ENCODE peak calls at places on chromosomes 6 and 20, in five cellular contexts. P is mucosa of descending colon, C is Panc1, M is psoas muscle, S is heart left ventricle. T is an unnamed sample. For H3K4me1, the result is how much of the 10 kb centered on the place peaks cover.

GRCh38 chr6:71446084-71446869 is 157.7 kb downstream of the OGFRL1 start:
- ATAC-seq in P (no peak), C (peak), M (no peak), S (peak), T (no peak)

GRCh38 chr6:160167547-160168391 is 46.2 kb downstream of the SLC22A1 start:
- ATAC-seq in P (peak), C (peak), M (no peak), S (no peak), T (no peak)

GRCh38 chr6:163741743-163742363 is 327.3 kb downstream of the QKI start:
- ATAC-seq in P (no peak), C (no peak), M (no peak), S (no peak), T (no peak)

GRCh38 chr6:75201901-75202672 is 3.8 kb downstream of the COL12A1 start:
- ATAC-seq in P (peak), C (peak), M (no peak), S (peak), T (peak)

GRCh38 chr20:57622201-57622570 is 2.0 kb upstream of the ZBP1 start:
- ATAC-seq in P (no peak), C (no peak), M (no peak), S (no peak), T (no peak)

GRCh38 chr20:38987777-38988176 is 25.6 kb downstream of the DHX35 start:
- ATAC-seq in P (no peak), C (no peak), M (no peak), S (no peak), T (no peak)

GRCh38 chr6:73252703-73253102 is 10.3 kb downstream of the KHDC1 start:
- ATAC-seq in P (no peak), C (no peak), M (no peak), S (no peak), T (no peak)

GRCh38 chr6:28923318-28924102 is at the start of gene TRIM27:
- ATAC-seq in P (peak), C (peak), M (peak), S (peak), T (peak)

GRCh38 chr6:137089305-137089704 is 44.5 kb upstream of the IL20RA start:
- ATAC-seq in P (no peak), C (no peak), M (no peak), S (no peak), T (no peak)

GRCh38 chr6:95587989-95588388 is 10.7 kb downstream of the MANEA start:
- ATAC-seq in P (no peak), C (no peak), M (no peak), S (no peak), T (no peak)

GRCh38 chr20:49775229-49775693 is 37.4 kb upstream of the SLC9A8 start:
- ATAC-seq in P (peak), C (peak), M (peak), S (peak), T (peak)

GRCh38 chr6:131257104-131257503 is 121.8 kb downstream of the AKAP7 start:
- ATAC-seq in P (peak), C (no peak), M (no peak), S (no peak), T (no peak)

GRCh38 chr6:79544939-79545450 is 7.8 kb upstream of the LCA5 start:
- ATAC-seq in P (peak), C (peak), M (peak), S (peak), T (peak)

GRCh38 chr6:140061422-140062041 is 687.1 kb upstream of the CITED2 start:
- ATAC-seq in P (no peak), C (no peak), M (no peak), S (no peak), T (no peak)

GRCh38 chr6:118709859-118710350 is 58.5 kb upstream of the CEP85L start:
- ATAC-seq in P (peak), C (no peak), M (peak), S (peak), T (no peak)

GRCh38 chr6:52243282-52243893 is 912 bp downstream of the IL17F start:
- ATAC-seq in P (peak), C (no peak), M (no peak), S (no peak), T (no peak)

GRCh38 chr6:89797317-89797716 is 22.3 kb downstream of the MDN1 start:
- ATAC-seq in P (no peak), C (no peak), M (peak), S (peak), T (no peak)

GRCh38 chr6:26550250-26550993 is 12.3 kb downstream of the HMGN4 start:
- ATAC-seq in P (peak), C (peak), M (peak), S (peak), T (peak)

GRCh38 chr6:20166226-20166625 is 46.0 kb downstream of the MBOAT1 start:
- ATAC-seq in P (no peak), C (no peak), M (no peak), S (no peak), T (no peak)

GRCh38 chr20:38601216-38602184 is at the start of gene ARHGAP40:
- ATAC-seq in P (peak), C (peak), M (no peak), S (no peak), T (no peak)

GRCh38 chr6:149405823-149406765 is 6.0 kb downstream of the SUMO4 start:
- ATAC-seq in P (peak), C (no peak), M (no peak), S (no peak), T (peak)

GRCh38 chr6:70651326-70651905 is 16.3 kb upstream of the SMAP1 start:
- ATAC-seq in P (peak), C (no peak), M (no peak), S (no peak), T (no peak)

GRCh38 chr20:59825944-59826759 is 107.3 kb downstream of the SYCP2 start:
- ATAC-seq in P (peak), C (peak), M (peak), S (peak), T (no peak)

GRCh38 chr6:43481075-43481474 is 3.7 kb downstream of the TJAP1 start:
- ATAC-seq in P (no peak), C (no peak), M (peak), S (no peak), T (no peak)

GRCh38 chr20:61480158-61480825 is 228.2 kb downstream of the CDH4 start:
- ATAC-seq in P (no peak), C (no peak), M (no peak), S (no peak), T (no peak)

GRCh38 chr20:50224553-50225255 is 34.1 kb downstream of the CEBPB start:
- ATAC-seq in P (peak), C (no peak), M (peak), S (peak), T (peak)

GRCh38 chr6:78578430-78578829 is 288.9 kb upstream of the IRAK1BP1 start:
- ATAC-seq in P (no peak), C (no peak), M (no peak), S (no peak), T (no peak)

GRCh38 chr6:140379919-140380318 is 1005.5 kb upstream of the CITED2 start:
- ATAC-seq in P (no peak), C (no peak), M (no peak), S (no peak), T (no peak)

GRCh38 chr6:81894286-81894685 is 141.8 kb upstream of the TENT5A start:
- ATAC-seq in P (no peak), C (no peak), M (peak), S (peak), T (peak)

GRCh38 chr6:163460307-163460782 is 45.8 kb downstream of the QKI start:
- ATAC-seq in P (peak), C (peak), M (peak), S (peak), T (no peak)

GRCh38 chr6:24004062-24004461 is 122.0 kb upstream of the NRSN1 start:
- ATAC-seq in P (no peak), C (no peak), M (peak), S (peak), T (no peak)

GRCh38 chr6:159305159-159305558 is 136.0 kb downstream of the FNDC1 start:
- ATAC-seq in P (no peak), C (no peak), M (no peak), S (no peak), T (no peak)

GRCh38 chr6:111418971-111419693 is 63.9 kb downstream of the REV3L start:
- ATAC-seq in P (no peak), C (peak), M (no peak), S (no peak), T (no peak)

GRCh38 chr6:132730560-132730959 is 16.7 kb upstream of the VNN1 start:
- ATAC-seq in P (peak), C (no peak), M (no peak), S (no peak), T (no peak)

GRCh38 chr6:132726608-132726975 is 12.7 kb upstream of the VNN1 start:
- ATAC-seq in P (no peak), C (no peak), M (no peak), S (no peak), T (no peak)

GRCh38 chr6:132725947-132726607 is 12.2 kb upstream of the VNN1 start:
- ATAC-seq in P (no peak), C (no peak), M (no peak), S (no peak), T (no peak)

GRCh38 chr6:132731086-132731485 is 17.2 kb upstream of the VNN1 start:
- ATAC-seq in P (no peak), C (no peak), M (no peak), S (no peak), T (no peak)

GRCh38 chr6:132728616-132729015 is 14.8 kb upstream of the VNN1 start:
- ATAC-seq in P (no peak), C (no peak), M (no peak), S (no peak), T (no peak)
- TF ChIP-seq CTCF in P (no peak), C (no peak), M (no peak), S (no peak), T (no peak)

DNA sequence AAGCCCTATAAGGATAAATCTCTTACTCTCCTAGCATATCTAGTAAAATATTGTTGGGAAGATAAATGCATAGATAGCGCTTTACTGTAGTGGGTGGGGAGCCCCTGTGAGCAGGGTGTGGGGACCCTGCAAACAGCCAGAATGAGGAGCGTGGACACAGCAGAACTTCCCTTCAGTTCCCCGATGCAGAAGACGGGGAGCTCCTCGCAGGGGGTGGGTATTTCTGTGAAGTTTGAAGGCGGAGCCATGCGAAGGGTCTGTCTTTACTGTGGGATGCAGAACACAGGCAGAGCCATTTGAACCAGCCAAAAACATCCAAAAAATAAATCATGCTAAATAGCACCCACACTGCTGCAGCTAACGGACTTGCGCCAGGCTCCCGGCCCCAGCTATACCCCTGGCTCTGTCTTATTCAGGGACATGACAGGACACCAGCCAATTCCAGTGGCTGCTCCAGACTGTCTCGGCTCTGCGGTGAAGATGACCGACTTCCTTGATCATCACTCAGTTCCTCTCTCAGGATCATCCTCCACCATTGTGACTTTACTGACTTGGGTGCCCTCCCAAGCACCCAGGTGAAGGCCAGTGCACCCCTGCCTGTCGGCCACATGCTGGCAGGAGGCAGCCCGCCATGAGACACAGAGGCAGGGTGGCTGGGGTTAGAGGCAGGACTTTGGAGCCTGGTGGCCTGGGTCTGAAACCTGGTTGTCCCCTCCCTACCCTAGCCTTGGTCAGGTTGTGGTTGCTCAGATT is 134.5 kb downstream of the SMOC2 start:
- ATAC-seq in P (no peak), C (no peak), M (no peak), S (no peak), T (no peak)
- H3K4me1 ChIP-seq in P (under half), C (under half), M (under half), S (under half), T (under half)

GRCh38 chr6:97978855-97979271 is 695.8 kb upstream of the MMS22L start:
- ATAC-seq in P (no peak), C (no peak), M (no peak), S (no peak), T (no peak)
- TF ChIP-seq CTCF in P (no peak), C (peak), M (no peak), S (no peak), T (no peak)

DNA sequence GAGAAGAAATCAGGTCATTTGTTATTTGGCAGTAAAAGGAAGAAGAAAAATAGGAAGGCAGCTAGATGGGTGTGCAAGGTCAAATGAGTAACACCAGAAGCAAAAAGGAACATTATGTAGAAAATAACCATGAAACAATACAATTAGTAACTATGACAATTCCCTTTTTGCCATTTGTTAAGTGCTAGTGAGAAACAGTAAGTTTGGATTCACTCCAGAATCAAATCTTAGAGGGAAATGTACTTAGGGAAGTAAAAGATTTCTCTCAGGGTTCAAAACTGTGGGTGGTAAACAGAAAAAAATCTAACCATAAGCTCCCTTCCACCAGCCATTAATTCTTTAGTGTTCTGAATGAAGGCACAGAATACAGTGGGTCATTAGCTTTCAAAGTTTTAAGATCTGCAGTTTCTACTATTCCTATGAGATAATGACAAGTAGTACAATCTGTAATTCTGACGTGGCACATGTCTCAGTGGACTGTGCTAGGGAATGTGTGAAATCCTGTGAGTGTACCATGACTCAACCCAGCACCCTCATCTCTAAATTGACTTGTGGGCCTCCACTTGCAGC is 17.1 kb downstream of the REPS1 start:
- ATAC-seq in P (peak), C (peak), M (peak), S (peak), T (peak)
- H3K4me1 ChIP-seq in P (under half), C (under half), M (half or more), S (half or more), T (half or more)

GRCh38 chr20:34475979-34476736 is 40.1 kb upstream of the DYNLRB1 start:
- ATAC-seq in P (peak), C (no peak), M (peak), S (peak), T (peak)
- TF ChIP-seq CTCF in P (peak), C (no peak), M (peak), S (peak), T (peak)